ENCODE peak calls at places on chromosomes 4 and X, in six cellular contexts. X, V, O, U, L and E are unnamed samples.
A peak's percentile ranks its signal among the peaks of the same experiment; 100 is the strongest.

GRCh38 chr4:173281420-173282333 is 52.5 kb downstream of the HMGB2 start:
- ATAC-seq in X (no peak), V (no peak), O (no peak), U (no peak), L (no peak), E (no peak)

GRCh38 chrX:19183777-19184485 is 61.7 kb upstream of the ADGRG2 start:
- ATAC-seq in X (no peak), V (peak; percentile 40), O (no peak), U (no peak), L (no peak), E (no peak)

GRCh38 chr4:25807101-25807728 is 55.6 kb downstream of the SEL1L3 start:
- ATAC-seq in X (no peak), V (no peak), O (no peak), U (no peak), L (no peak), E (no peak)

GRCh38 chr4:112910109-112910736 is 139.2 kb upstream of the ANK2 start:
- ATAC-seq in X (no peak), V (peak; percentile 14), O (no peak), U (no peak), L (no peak), E (peak; percentile 88)

GRCh38 chr4:67575232-67575888 is 16.8 kb downstream of the STAP1 start:
- ATAC-seq in X (peak; percentile 60), V (no peak), O (peak; percentile 37), U (peak; percentile 32), L (peak; percentile 76), E (no peak)

GRCh38 chrX:153883163-153883843 is 2.7 kb downstream of the L1CAM start:
- ATAC-seq in X (no peak), V (no peak), O (no peak), U (no peak), L (no peak), E (no peak)

GRCh38 chrX:147183161-147183560 is 368.6 kb upstream of the CXorf51A start:
- ATAC-seq in X (no peak), V (no peak), O (no peak), U (no peak), L (no peak), E (no peak)

GRCh38 chr4:117835566-117835965 is 198.7 kb upstream of the NDST3 start:
- ATAC-seq in X (no peak), V (no peak), O (no peak), U (no peak), L (no peak), E (no peak)

GRCh38 chr4:70713453-70714026 is 8.2 kb upstream of the RUFY3 start:
- ATAC-seq in X (peak; percentile 34), V (peak; percentile 12), O (peak; percentile 26), U (no peak), L (no peak), E (no peak)

GRCh38 chr4:48796191-48796926 is 16.3 kb upstream of the FRYL start:
- ATAC-seq in X (no peak), V (no peak), O (no peak), U (no peak), L (no peak), E (no peak)